ENCODE peak calls at places on chromosomes 12 and 14, in nine cellular contexts. I, U, O, D, T, N, A, S and M are unnamed samples.

GRCh38 chr12:26271889-26272492 is 76.6 kb downstream of the SSPN start:
- DNase-seq in I (peak; percentile 81), U (peak; percentile 51), O (peak; percentile 72), D (peak; percentile 88), T (peak; percentile 83), N (peak; percentile 79), A (no peak), S (peak; percentile 86), M (peak; percentile 97)

GRCh38 chr14:94470311-94470710 is 5.7 kb downstream of the SERPINA9 start:
- DNase-seq in I (no peak), U (no peak), O (no peak), D (no peak), T (no peak), N (no peak), A (no peak), S (no peak), M (no peak)

GRCh38 chr12:95796225-95796981 is 5.8 kb upstream of the NTN4 start:
- DNase-seq in I (no peak), U (no peak), O (no peak), D (no peak), T (no peak), N (no peak), A (no peak), S (no peak), M (no peak)

GRCh38 chr14:77339407-77339806 is 18.6 kb downstream of the GSTZ1 start:
- DNase-seq in I (no peak), U (no peak), O (no peak), D (no peak), T (no peak), N (peak; percentile 55), A (no peak), S (no peak), M (peak; percentile 66)

GRCh38 chr14:90382491-90383125 is 14.2 kb upstream of the CALM1 start:
- DNase-seq in I (peak; percentile 69), U (peak; percentile 85), O (peak; percentile 44), D (peak; percentile 82), T (peak; percentile 68), N (peak; percentile 87), A (peak; percentile 86), S (peak; percentile 68), M (peak; percentile 68)

GRCh38 chr14:34081126-34081575 is 130.3 kb upstream of the EGLN3 start:
- DNase-seq in I (no peak), U (peak; percentile 5), O (no peak), D (no peak), T (no peak), N (peak; percentile 40), A (no peak), S (no peak), M (peak; percentile 35)

GRCh38 chr14:51616724-51617409 is 34.8 kb upstream of the FRMD6 start:
- DNase-seq in I (peak; percentile 27), U (no peak), O (peak; percentile 93), D (no peak), T (peak; percentile 54), N (peak; percentile 95), A (no peak), S (no peak), M (peak; percentile 91)

GRCh38 chr12:48189331-48190125 is 6.1 kb downstream of the CCDC184 start:
- DNase-seq in I (peak; percentile 74), U (peak; percentile 85), O (no peak), D (peak; percentile 76), T (peak; percentile 65), N (peak; percentile 64), A (peak; percentile 95), S (peak; percentile 83), M (peak; percentile 75)

GRCh38 chr12:93229494-93230310 is 148.0 kb upstream of the NUDT4 start:
- DNase-seq in I (no peak), U (peak; percentile 73), O (peak; percentile 66), D (no peak), T (no peak), N (peak; percentile 79), A (no peak), S (no peak), M (peak; percentile 96)

GRCh38 chr12:100348657-100349454 is 8.0 kb upstream of the SLC17A8 start:
- DNase-seq in I (no peak), U (peak; percentile 42), O (peak; percentile 4), D (no peak), T (no peak), N (peak; percentile 25), A (no peak), S (no peak), M (peak; percentile 43)

GRCh38 chr12:27123642-27124041 is 41.3 kb upstream of the C12orf71 start:
- DNase-seq in I (no peak), U (peak; percentile 14), O (peak; percentile 3), D (no peak), T (no peak), N (peak; percentile 6), A (no peak), S (no peak), M (peak; percentile 58)

GRCh38 chr12:21814327-21814726 is 39.8 kb upstream of the KCNJ8 start:
- DNase-seq in I (no peak), U (no peak), O (no peak), D (no peak), T (no peak), N (no peak), A (no peak), S (no peak), M (no peak)

DNA sequence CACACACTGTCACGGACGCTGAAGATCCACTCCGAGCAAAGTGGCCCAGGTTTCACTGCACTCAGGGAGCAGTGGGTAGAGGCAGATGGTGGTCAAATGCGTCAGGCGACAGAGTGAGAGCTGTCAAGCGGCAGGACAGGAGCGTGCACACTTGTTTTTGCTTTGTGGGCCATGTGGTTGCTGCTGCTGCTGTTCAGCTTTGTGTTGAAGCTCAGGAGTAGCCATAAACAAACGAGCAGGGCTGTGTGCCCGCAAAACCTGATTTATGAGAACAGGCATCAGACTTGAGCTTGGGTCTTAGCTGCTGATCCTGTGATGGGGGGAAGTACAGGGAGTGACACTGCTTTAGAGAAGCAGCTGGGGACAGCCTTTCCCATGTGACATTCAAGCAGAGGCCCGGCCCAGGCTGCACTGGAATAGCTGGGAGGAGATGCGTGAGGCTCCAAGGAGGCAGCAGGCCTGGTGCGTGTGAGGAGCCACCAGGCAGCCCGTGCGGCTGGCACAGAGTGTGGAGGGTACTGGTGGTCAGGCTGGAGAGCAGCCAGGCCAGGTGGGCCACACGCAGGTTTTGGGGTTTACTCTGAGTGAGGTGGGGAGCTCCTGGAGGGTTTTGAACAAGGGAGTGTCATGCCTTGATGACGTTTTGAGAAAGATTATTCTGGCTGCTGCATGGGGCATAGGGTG is 31.1 kb upstream of the ASPG start:
- DNase-seq in I (no peak), U (no peak), O (no peak), D (no peak), T (no peak), N (no peak), A (no peak), S (no peak), M (no peak)
- H3K4me3 ChIP-seq in I (no peak overlapping the region), U (no peak overlapping the region), O (no peak overlapping the region), D (no peak overlapping the region), T (no peak overlapping the region), N (no peak overlapping the region), A (no peak overlapping the region), S (no peak overlapping the region), M (no peak overlapping the region)

GRCh38 chr14:100903672-100904185 is at the start of gene RTL1:
- DNase-seq in I (no peak), U (no peak), O (no peak), D (peak; percentile 24), T (no peak), N (no peak), A (peak; percentile 45), S (no peak), M (no peak)

GRCh38 chr14:100902792-100903191 is 730 bp downstream of the RTL1 start:
- DNase-seq in I (no peak), U (no peak), O (no peak), D (no peak), T (no peak), N (no peak), A (peak; percentile 52), S (no peak), M (no peak)

GRCh38 chr14:100906420-100906819 is 2.9 kb upstream of the RTL1 start:
- DNase-seq in I (no peak), U (no peak), O (no peak), D (no peak), T (no peak), N (no peak), A (peak; percentile 76), S (no peak), M (no peak)

GRCh38 chr14:100905166-100905565 is 1.6 kb upstream of the RTL1 start:
- DNase-seq in I (no peak), U (no peak), O (no peak), D (no peak), T (no peak), N (no peak), A (peak; percentile 36), S (no peak), M (no peak)

GRCh38 chr14:100904307-100905019 is 941 bp upstream of the RTL1 start:
- DNase-seq in I (no peak), U (peak; percentile 48), O (no peak), D (peak; percentile 53), T (no peak), N (no peak), A (peak; percentile 90), S (peak; percentile 13), M (no peak)
- TF ChIP-seq CTCF in I (no peak), U (peak; percentile 59), O (peak; percentile 44), D (no peak), T (no peak), N (no peak), A (peak; percentile 85), S (no peak), M (no peak)

DNA sequence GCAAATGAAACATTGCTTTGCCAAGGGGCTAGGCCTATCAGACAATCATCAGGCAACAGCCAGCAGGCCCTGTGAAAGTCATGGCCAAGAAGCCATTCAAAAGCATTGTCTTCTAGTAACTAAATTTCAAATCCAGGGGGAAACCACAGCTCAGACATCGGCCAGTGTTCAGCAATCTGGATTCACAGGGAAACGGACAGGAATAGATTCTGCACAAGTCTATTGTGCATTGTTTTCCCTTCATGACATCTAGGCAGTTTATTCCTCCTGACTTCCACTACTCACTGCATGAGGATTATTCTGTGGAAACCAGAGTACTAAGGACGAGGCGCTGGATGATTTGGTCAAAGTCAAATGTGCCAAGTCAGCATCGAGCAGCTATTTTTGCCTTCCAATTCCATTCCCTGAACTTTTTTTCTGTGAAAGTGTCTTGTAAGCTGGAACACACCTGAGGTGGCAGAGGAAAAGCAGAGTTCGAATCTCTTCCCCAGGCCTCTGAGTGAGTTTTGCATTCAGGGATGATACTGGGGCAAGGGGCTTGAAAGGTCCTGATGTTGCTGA is 75.4 kb downstream of the VCPKMT start:
- DNase-seq in I (no peak), U (no peak), O (no peak), D (no peak), T (no peak), N (no peak), A (no peak), S (no peak), M (no peak)
- H3K4me3 ChIP-seq in I (no peak overlapping the region), U (no peak overlapping the region), O (no peak overlapping the region), D (no peak overlapping the region), T (no peak overlapping the region), N (no peak overlapping the region), A (no peak overlapping the region), S (no peak overlapping the region), M (no peak overlapping the region)

DNA sequence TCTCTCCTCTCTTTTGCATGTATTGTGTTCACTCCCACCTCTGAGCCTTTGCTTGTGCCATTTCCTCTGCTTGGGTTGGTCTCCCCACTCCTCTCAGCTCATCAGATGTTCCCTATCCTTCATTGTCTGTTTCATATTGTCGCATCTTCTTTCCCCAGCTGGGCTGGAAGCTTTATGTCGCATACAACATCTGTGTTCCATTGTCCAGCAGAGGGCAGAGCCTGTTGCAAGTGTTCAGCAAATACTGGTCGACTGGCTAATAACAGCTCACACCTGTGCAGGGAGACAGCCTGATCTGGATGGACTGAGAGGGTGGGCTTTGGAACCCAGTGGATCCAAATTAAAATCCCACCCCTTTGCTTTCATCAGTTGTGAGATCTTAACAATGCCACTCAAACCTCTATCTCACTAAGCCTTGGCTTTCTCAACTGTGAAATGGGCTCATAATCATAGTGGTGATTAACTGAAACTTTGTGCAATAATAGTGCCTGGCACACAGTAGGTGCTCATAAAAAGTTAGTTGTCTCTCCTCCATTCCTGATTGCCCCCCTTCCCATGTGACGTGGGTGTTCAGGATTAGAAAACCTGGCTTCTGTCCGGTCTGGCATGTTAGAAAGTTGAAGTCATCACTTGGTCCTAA is 75.8 kb downstream of the RIN3 start:
- DNase-seq in I (no peak), U (no peak), O (no peak), D (no peak), T (no peak), N (peak; percentile 40), A (no peak), S (no peak), M (peak; percentile 29)
- TF ChIP-seq CTCF in I (no peak), U (peak; percentile 31), O (peak; percentile 41), D (no peak), T (no peak), N (peak; percentile 59), A (peak; percentile 64), S (no peak), M (peak; percentile 51)